ENCODE peak calls at places on chromosomes 13 and 19, in eight cellular contexts. V is cardiac fibroblast, F is tibial nerve, S is fibroblast of mammary gland, H is IMR-90, B is AG04450, J is left ventricle myocardium inferior, Y is body of pancreas. T is an unnamed sample.

GRCh38 chr19:33634361-33635091 is 12.8 kb downstream of the CHST8 start:
- DNase-seq in B (no peak), J (no peak), S (no peak), V (no peak), H (no peak), F (no peak), Y (no peak), T (no peak)

GRCh38 chr13:98484289-98485219 is 92.4 kb downstream of the STK24 start:
- DNase-seq in Y (peak; percentile 93), H (peak; percentile 95), F (no peak), V (peak; percentile 89), J (peak; percentile 51), B (no peak), S (peak; percentile 97), T (peak; percentile 94)

GRCh38 chr19:41089955-41090354 is 1.7 kb downstream of the CYP2A13 start:
- DNase-seq in S (no peak), J (no peak), F (no peak), V (no peak), B (no peak), H (no peak), Y (no peak), T (no peak)

GRCh38 chr19:11495481-11495880 is 10.2 kb downstream of the ZNF653 start:
- DNase-seq in H (no peak), F (no peak), Y (peak; percentile 39), J (no peak), B (no peak), V (no peak), S (no peak), T (no peak)

GRCh38 chr13:98405107-98405571 is 171.8 kb downstream of the STK24 start:
- DNase-seq in S (peak; percentile 25), Y (peak; percentile 51), V (peak; percentile 72), B (no peak), F (no peak), J (no peak), H (no peak), T (peak; percentile 52)

GRCh38 chr19:49133621-49134454 is 14.5 kb downstream of the PPFIA3 start:
- DNase-seq in S (peak; percentile 66), H (peak; percentile 70), F (no peak), V (peak; percentile 65), J (peak; percentile 71), B (no peak), Y (peak; percentile 77), T (peak; percentile 40)

GRCh38 chr19:19010551-19010950 is 22.8 kb downstream of the SUGP2 start:
- DNase-seq in V (no peak), H (no peak), J (no peak), Y (no peak), S (no peak), B (no peak), F (no peak), T (no peak)

GRCh38 chr19:11361037-11361770 is 6.0 kb downstream of the PLPPR2 start:
- DNase-seq in S (no peak), F (no peak), H (no peak), V (no peak), B (no peak), J (no peak), Y (peak; percentile 79), T (no peak)

GRCh38 chr19:1237027-1237659 is 662 bp downstream of the CBARP start:
- DNase-seq in Y (no peak), J (no peak), H (no peak), V (no peak), F (no peak), S (peak; percentile 34), B (no peak), T (no peak)

GRCh38 chr13:78176880-78177279 is 258.2 kb upstream of the EDNRB start:
- DNase-seq in Y (no peak), H (no peak), S (no peak), B (no peak), V (no peak), F (no peak), J (no peak), T (no peak)

GRCh38 chr19:57280913-57281425 is 684 bp downstream of the ZNF460 start:
- DNase-seq in H (no peak), F (no peak), S (peak; percentile 7), B (no peak), V (peak; percentile 22), Y (no peak), J (no peak), T (no peak)

GRCh38 chr13:43874512-43875092 is 4.9 kb downstream of the CCDC122 start:
- DNase-seq in F (no peak), S (peak; percentile 55), J (no peak), B (no peak), H (peak; percentile 54), Y (no peak), V (peak; percentile 67), T (peak; percentile 45)

GRCh38 chr19:35118268-35119026 is 2.8 kb downstream of the FXYD3 start:
- DNase-seq in F (no peak), V (no peak), H (no peak), J (no peak), S (no peak), B (no peak), Y (peak; percentile 35), T (no peak)

GRCh38 chr19:35119091-35119490 is 3.5 kb downstream of the FXYD3 start:
- DNase-seq in Y (no peak), J (no peak), S (no peak), F (no peak), V (no peak), B (no peak), H (no peak), T (no peak)

GRCh38 chr19:35120898-35121297 is 5.3 kb downstream of the FXYD3 start:
- DNase-seq in F (no peak), V (no peak), S (peak; percentile 83), H (no peak), J (no peak), B (no peak), Y (no peak), T (no peak)

GRCh38 chr19:35120492-35120891 is 4.9 kb downstream of the FXYD3 start:
- DNase-seq in V (peak; percentile 34), J (no peak), F (no peak), S (peak; percentile 96), B (no peak), H (peak; percentile 66), Y (no peak), T (peak; percentile 75)

DNA sequence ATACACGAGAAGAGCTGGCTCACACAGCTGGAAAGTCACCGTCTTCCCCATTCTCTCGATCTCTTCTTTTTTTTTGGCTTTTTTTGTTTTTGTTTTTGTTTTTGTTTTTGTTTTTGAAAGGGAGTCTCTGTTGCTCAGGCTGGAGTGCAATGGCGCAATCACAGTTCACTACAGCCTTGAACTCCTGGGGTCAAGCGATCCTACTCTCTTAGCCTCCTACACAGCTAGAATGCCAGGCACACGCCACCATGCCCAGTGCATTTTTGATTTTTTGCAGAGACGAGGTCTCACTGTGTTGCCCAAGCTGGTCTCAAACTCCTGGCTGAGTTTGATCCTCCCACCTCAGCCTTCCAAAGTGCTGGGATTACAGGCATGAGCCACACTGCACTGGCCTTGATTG is 4.0 kb downstream of the FXYD3 start:
- DNase-seq in H (no peak), F (no peak), Y (no peak), V (no peak), J (no peak), S (no peak), B (no peak), T (no peak)
- H3K4me3 ChIP-seq in H (no peak overlapping the region), F (no peak overlapping the region), Y (no peak overlapping the region), V (no peak overlapping the region), J (no peak overlapping the region), S (no peak overlapping the region), B (no peak overlapping the region), T (no peak overlapping the region)

DNA sequence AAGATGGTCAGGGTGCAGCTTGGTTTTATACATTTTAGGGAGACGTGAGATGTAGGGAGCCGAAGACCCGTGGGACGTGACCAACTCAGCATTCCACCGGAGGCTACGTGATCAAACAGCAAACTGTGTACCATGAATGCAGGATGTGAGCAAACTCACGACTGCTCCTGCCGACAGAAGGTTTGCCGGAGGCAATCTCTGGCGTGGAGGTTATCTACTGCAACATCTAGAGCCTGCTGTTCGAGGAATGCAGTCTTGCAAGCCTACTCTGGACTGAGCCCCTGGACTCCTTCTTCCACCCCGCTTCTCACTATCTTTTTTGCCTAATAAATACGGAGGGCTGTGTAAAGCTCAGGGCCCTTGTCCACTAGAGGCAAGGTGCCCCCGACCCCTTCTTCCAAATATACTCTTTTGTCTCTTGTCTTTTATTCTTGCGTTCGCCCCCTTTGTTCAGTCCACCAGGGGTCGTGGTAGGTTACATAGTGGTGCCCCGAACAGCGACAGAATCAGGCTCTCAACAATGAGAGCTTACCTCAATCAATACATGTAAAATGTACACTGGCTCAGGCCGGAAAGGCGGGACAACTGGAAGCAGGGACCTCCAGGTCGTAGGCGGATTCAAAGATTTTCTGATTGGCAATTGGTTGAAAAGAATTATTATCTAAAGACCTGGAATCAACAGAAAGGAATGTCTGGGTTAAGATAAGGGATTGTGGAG is 8.9 kb upstream of the OR1I1 start:
- DNase-seq in B (no peak), Y (no peak), S (no peak), J (no peak), F (no peak), V (no peak), H (no peak), T (no peak)
- TF ChIP-seq CTCF in B (no peak), Y (no peak), S (no peak), J (no peak), F (no peak), V (no peak), H (no peak), T (no peak)

GRCh38 chr13:39254606-39255005 is 216.3 kb downstream of the NHLRC3 start:
- DNase-seq in Y (no peak), J (no peak), B (no peak), F (no peak), H (no peak), V (no peak), S (no peak), T (no peak)

GRCh38 chr13:39249971-39250370 is 211.7 kb downstream of the NHLRC3 start:
- DNase-seq in B (no peak), Y (no peak), H (no peak), S (no peak), V (no peak), J (no peak), F (no peak), T (no peak)

GRCh38 chr13:39251340-39251739 is 213.1 kb downstream of the NHLRC3 start:
- DNase-seq in F (no peak), J (no peak), V (no peak), B (no peak), S (no peak), Y (no peak), H (no peak), T (no peak)

GRCh38 chr13:39253774-39254173 is 215.5 kb downstream of the NHLRC3 start:
- DNase-seq in F (no peak), B (peak; percentile 2), Y (no peak), J (no peak), H (peak; percentile 59), S (peak; percentile 8), V (peak; percentile 27), T (peak; percentile 3)

GRCh38 chr13:39250440-39250839 is 212.2 kb downstream of the NHLRC3 start:
- DNase-seq in Y (no peak), B (no peak), V (no peak), H (no peak), S (no peak), J (no peak), F (no peak), T (no peak)
- H3K4me3 ChIP-seq in Y (no peak overlapping the region), B (no peak overlapping the region), V (no peak overlapping the region), H (no peak overlapping the region), S (no peak overlapping the region), J (no peak overlapping the region), F (no peak overlapping the region), T (no peak overlapping the region)

DNA sequence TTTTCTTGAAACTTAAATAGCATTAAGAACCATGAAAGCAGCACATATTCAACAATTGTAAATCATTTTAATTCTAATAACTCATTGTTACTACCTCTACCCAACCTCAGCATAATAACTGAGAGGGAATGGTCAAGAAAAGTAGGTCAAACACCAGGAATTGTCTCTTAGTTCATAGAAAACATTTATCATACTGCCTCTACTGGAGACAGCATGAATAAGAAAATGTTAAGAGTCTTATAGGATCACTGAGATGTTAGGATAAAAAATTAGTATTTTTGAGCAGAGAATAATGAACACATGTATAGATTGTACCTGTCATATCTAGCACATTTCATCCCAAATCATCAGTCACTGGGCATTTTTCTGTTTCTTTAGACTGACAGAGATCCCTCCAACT is 515.3 kb downstream of the PCDH9 start:
- DNase-seq in H (no peak), S (no peak), Y (no peak), F (no peak), B (no peak), J (no peak), V (peak; percentile 3), T (no peak)
- TF ChIP-seq CTCF in H (no peak), S (peak; percentile 22), Y (no peak), F (no peak), B (peak; percentile 35), J (no peak), V (no peak), T (no peak)